ENCODE peak calls at places on chromosomes 4 and X, in six cellular contexts. N is NCI-H187, I is epithelial cell of esophagus, J is frontal cortex, O is dermis microvascular lymphatic vessel endothelial cell, A is Karpas-422. D is an unnamed sample.

GRCh38 chr4:69093681-69094080 is 2.6 kb upstream of the UGT2B7 start:
- DNase-seq in N (no peak), I (peak), J (no peak), O (no peak), A (no peak), D (no peak)

GRCh38 chr4:140931904-140932303 is 175.7 kb upstream of the TBC1D9 start:
- DNase-seq in N (no peak), I (no peak), J (no peak), O (no peak), A (no peak), D (no peak)

GRCh38 chr4:48792348-48793006 is 12.4 kb upstream of the FRYL start:
- DNase-seq in N (no peak), I (no peak), J (no peak), O (no peak), A (no peak), D (no peak)

GRCh38 chr4:154234576-154234975 is 257.0 kb downstream of the DCHS2 start:
- DNase-seq in N (no peak), I (no peak), J (no peak), O (no peak), A (no peak), D (no peak)

GRCh38 chr4:8835521-8836365 is 35.9 kb downstream of the HMX1 start:
- DNase-seq in N (no peak), I (no peak), J (no peak), O (no peak), A (no peak), D (no peak)

GRCh38 chr4:88244821-88245579 is 39.4 kb downstream of the PPM1K start:
- DNase-seq in N (no peak), I (no peak), J (no peak), O (no peak), A (peak), D (no peak)

GRCh38 chr4:22842360-22842759 is 149.6 kb downstream of the GBA3 start:
- DNase-seq in N (no peak), I (no peak), J (no peak), O (no peak), A (no peak), D (no peak)

GRCh38 chrX:74449322-74449936 is 28.1 kb downstream of the SLC16A2 start:
- DNase-seq in N (no peak), I (peak), J (no peak), O (no peak), A (no peak), D (peak)

GRCh38 chr4:17385403-17385802 is 126.5 kb downstream of the QDPR start:
- DNase-seq in N (no peak), I (peak), J (peak), O (peak), A (peak), D (no peak)

GRCh38 chrX:130566028-130566683 is 164.4 kb downstream of the RBMX2 start:
- DNase-seq in N (peak), I (no peak), J (no peak), O (no peak), A (no peak), D (no peak)

GRCh38 chrX:8967471-8967870 is 66.5 kb downstream of the FAM9B start:
- DNase-seq in N (no peak), I (no peak), J (no peak), O (no peak), A (no peak), D (no peak)

GRCh38 chr4:8674311-8674885 is 81.8 kb downstream of the CPZ start:
- DNase-seq in N (no peak), I (no peak), J (no peak), O (no peak), A (no peak), D (no peak)

GRCh38 chrX:11758400-11759171 is 549 bp downstream of the MSL3 start:
- DNase-seq in N (peak), I (peak), J (peak), O (peak), A (peak), D (peak)

GRCh38 chrX:20412871-20413486 is 146.3 kb upstream of the RPS6KA3 start:
- DNase-seq in N (no peak), I (no peak), J (peak), O (no peak), A (no peak), D (no peak)

GRCh38 chrX:118528089-118528753 is 32.6 kb downstream of the DOCK11 start:
- DNase-seq in N (no peak), I (no peak), J (no peak), O (no peak), A (peak), D (no peak)